ENCODE peak calls at places on chromosomes 7 and 10, in eight cellular contexts. One of them, this sample, is unnamed.

GRCh38 chr10:100972904-100973535 is 3.7 kb downstream of the SEMA4G start:
- DNase-seq in psoas muscle: no peak
- DNase-seq in MM.1S: no peak
- DNase-seq in brain microvascular endothelial cell: no peak
- DNase-seq in A549: no peak
- DNase-seq in heart right ventricle: no peak
- DNase-seq in hepatocyte: no peak
- DNase-seq in endothelial cell: no peak
- DNase-seq in this sample: no peak

GRCh38 chr10:120927352-120927751 is 76.2 kb downstream of the WDR11 start:
- DNase-seq in MM.1S: no peak
- DNase-seq in psoas muscle: no peak
- DNase-seq in hepatocyte: no peak
- DNase-seq in brain microvascular endothelial cell: no peak
- DNase-seq in endothelial cell: no peak
- DNase-seq in heart right ventricle: no peak
- DNase-seq in A549: no peak
- DNase-seq in this sample: no peak

GRCh38 chr7:87312215-87312865 is 33.1 kb upstream of the CROT start:
- DNase-seq in MM.1S: peak; percentile 67
- DNase-seq in A549: peak; percentile 52
- DNase-seq in endothelial cell: peak; percentile 68
- DNase-seq in psoas muscle: peak; percentile 39
- DNase-seq in brain microvascular endothelial cell: peak; percentile 46
- DNase-seq in hepatocyte: peak; percentile 77
- DNase-seq in heart right ventricle: peak; percentile 41
- DNase-seq in this sample: peak; percentile 51

GRCh38 chr7:42720871-42721835 is 190.7 kb downstream of the C7orf25 start:
- DNase-seq in psoas muscle: no peak
- DNase-seq in brain microvascular endothelial cell: no peak
- DNase-seq in hepatocyte: no peak
- DNase-seq in A549: no peak
- DNase-seq in MM.1S: no peak
- DNase-seq in heart right ventricle: no peak
- DNase-seq in endothelial cell: peak; percentile 7
- DNase-seq in this sample: no peak

GRCh38 chr7:35781200-35781701 is 19.6 kb upstream of the SEPTIN7 start:
- DNase-seq in MM.1S: no peak
- DNase-seq in endothelial cell: no peak
- DNase-seq in A549: no peak
- DNase-seq in psoas muscle: no peak
- DNase-seq in heart right ventricle: no peak
- DNase-seq in brain microvascular endothelial cell: no peak
- DNase-seq in hepatocyte: no peak
- DNase-seq in this sample: no peak

GRCh38 chr10:11798862-11799735 is 24.1 kb upstream of the PROSER2 start:
- DNase-seq in hepatocyte: no peak
- DNase-seq in MM.1S: no peak
- DNase-seq in endothelial cell: no peak
- DNase-seq in brain microvascular endothelial cell: no peak
- DNase-seq in A549: no peak
- DNase-seq in psoas muscle: no peak
- DNase-seq in heart right ventricle: no peak
- DNase-seq in this sample: no peak

GRCh38 chr7:6624246-6624611 is 8.8 kb downstream of the ZNF853 start:
- DNase-seq in psoas muscle: no peak
- DNase-seq in A549: no peak
- DNase-seq in endothelial cell: no peak
- DNase-seq in brain microvascular endothelial cell: no peak
- DNase-seq in MM.1S: no peak
- DNase-seq in heart right ventricle: no peak
- DNase-seq in hepatocyte: no peak
- DNase-seq in this sample: no peak

GRCh38 chr7:123367508-123368122 is 166.8 kb downstream of the IQUB start:
- DNase-seq in A549: peak; percentile 15
- DNase-seq in MM.1S: peak; percentile 77
- DNase-seq in psoas muscle: no peak
- DNase-seq in hepatocyte: peak; percentile 69
- DNase-seq in endothelial cell: peak; percentile 40
- DNase-seq in heart right ventricle: no peak
- DNase-seq in brain microvascular endothelial cell: peak; percentile 20
- DNase-seq in this sample: peak; percentile 58

GRCh38 chr10:112959207-112959838 is 9.3 kb downstream of the TCF7L2 start:
- DNase-seq in hepatocyte: peak; percentile 28
- DNase-seq in A549: no peak
- DNase-seq in psoas muscle: no peak
- DNase-seq in heart right ventricle: no peak
- DNase-seq in endothelial cell: no peak
- DNase-seq in brain microvascular endothelial cell: no peak
- DNase-seq in MM.1S: no peak
- DNase-seq in this sample: no peak

GRCh38 chr10:102326031-102326430 is 69.5 kb upstream of the NFKB2 start:
- DNase-seq in psoas muscle: no peak
- DNase-seq in endothelial cell: no peak
- DNase-seq in A549: no peak
- DNase-seq in MM.1S: no peak
- DNase-seq in heart right ventricle: no peak
- DNase-seq in hepatocyte: no peak
- DNase-seq in brain microvascular endothelial cell: no peak
- DNase-seq in this sample: no peak

GRCh38 chr10:71468363-71469094 is 71.8 kb downstream of the CDH23 start:
- DNase-seq in endothelial cell: no peak
- DNase-seq in heart right ventricle: no peak
- DNase-seq in MM.1S: no peak
- DNase-seq in psoas muscle: no peak
- DNase-seq in A549: no peak
- DNase-seq in brain microvascular endothelial cell: no peak
- DNase-seq in hepatocyte: no peak
- DNase-seq in this sample: no peak

GRCh38 chr10:131114846-131115245 is 196.7 kb downstream of the TCERG1L start:
- DNase-seq in psoas muscle: no peak
- DNase-seq in endothelial cell: no peak
- DNase-seq in heart right ventricle: no peak
- DNase-seq in A549: no peak
- DNase-seq in hepatocyte: no peak
- DNase-seq in MM.1S: no peak
- DNase-seq in brain microvascular endothelial cell: no peak
- DNase-seq in this sample: no peak

GRCh38 chr7:40527723-40528122 is 392.9 kb downstream of the SUGCT start:
- DNase-seq in A549: no peak
- DNase-seq in hepatocyte: no peak
- DNase-seq in endothelial cell: no peak
- DNase-seq in heart right ventricle: no peak
- DNase-seq in MM.1S: no peak
- DNase-seq in psoas muscle: no peak
- DNase-seq in brain microvascular endothelial cell: no peak
- DNase-seq in this sample: no peak
- TF ChIP-seq CTCF in A549: no peak
- TF ChIP-seq CTCF in hepatocyte: no peak
- TF ChIP-seq CTCF in endothelial cell: no peak
- TF ChIP-seq CTCF in heart right ventricle: no peak
- TF ChIP-seq CTCF in MM.1S: no peak
- TF ChIP-seq CTCF in psoas muscle: no peak
- TF ChIP-seq CTCF in brain microvascular endothelial cell: no peak
- TF ChIP-seq CTCF in this sample: no peak

DNA sequence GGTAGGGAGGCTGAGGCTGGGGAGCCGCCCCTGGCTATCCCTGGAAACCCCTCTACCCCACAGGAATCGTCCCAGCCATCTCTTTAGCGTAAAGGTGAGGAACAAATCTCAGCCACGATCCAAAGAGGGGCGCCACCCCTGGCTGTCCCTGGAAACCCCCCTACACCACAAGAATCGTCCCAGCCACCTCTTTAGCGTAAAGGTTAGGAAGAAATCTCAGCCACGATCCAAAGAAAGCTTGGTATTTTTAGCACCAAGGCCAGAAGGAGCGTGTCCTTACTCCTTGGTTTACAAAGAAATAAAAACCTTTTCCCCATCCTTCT is 757 bp upstream of the TSPAN14 start:
- DNase-seq in brain microvascular endothelial cell: no peak
- DNase-seq in endothelial cell: no peak
- DNase-seq in heart right ventricle: no peak
- DNase-seq in psoas muscle: no peak
- DNase-seq in A549: no peak
- DNase-seq in MM.1S: no peak
- DNase-seq in hepatocyte: no peak
- DNase-seq in this sample: no peak
- TF ChIP-seq CTCF in brain microvascular endothelial cell: no peak
- TF ChIP-seq CTCF in endothelial cell: no peak
- TF ChIP-seq CTCF in heart right ventricle: no peak
- TF ChIP-seq CTCF in psoas muscle: no peak
- TF ChIP-seq CTCF in A549: peak; percentile 11
- TF ChIP-seq CTCF in MM.1S: no peak
- TF ChIP-seq CTCF in hepatocyte: no peak
- TF ChIP-seq CTCF in this sample: no peak

GRCh38 chr10:31399171-31399570 is 80.2 kb downstream of the ZEB1 start:
- DNase-seq in heart right ventricle: no peak
- DNase-seq in brain microvascular endothelial cell: no peak
- DNase-seq in A549: no peak
- DNase-seq in MM.1S: no peak
- DNase-seq in endothelial cell: no peak
- DNase-seq in psoas muscle: no peak
- DNase-seq in hepatocyte: no peak
- DNase-seq in this sample: no peak

GRCh38 chr10:31404640-31405039 is 85.6 kb downstream of the ZEB1 start:
- DNase-seq in heart right ventricle: peak; percentile 34
- DNase-seq in endothelial cell: no peak
- DNase-seq in brain microvascular endothelial cell: peak; percentile 20
- DNase-seq in MM.1S: no peak
- DNase-seq in psoas muscle: no peak
- DNase-seq in hepatocyte: no peak
- DNase-seq in A549: no peak
- DNase-seq in this sample: no peak

GRCh38 chr10:31397852-31398251 is 78.8 kb downstream of the ZEB1 start:
- DNase-seq in endothelial cell: no peak
- DNase-seq in heart right ventricle: no peak
- DNase-seq in hepatocyte: no peak
- DNase-seq in MM.1S: peak; percentile 69
- DNase-seq in brain microvascular endothelial cell: no peak
- DNase-seq in psoas muscle: no peak
- DNase-seq in A549: no peak
- DNase-seq in this sample: no peak

GRCh38 chr10:31399631-31400030 is 80.6 kb downstream of the ZEB1 start:
- DNase-seq in psoas muscle: peak; percentile 20
- DNase-seq in MM.1S: no peak
- DNase-seq in endothelial cell: no peak
- DNase-seq in heart right ventricle: peak; percentile 51
- DNase-seq in brain microvascular endothelial cell: no peak
- DNase-seq in A549: no peak
- DNase-seq in hepatocyte: no peak
- DNase-seq in this sample: no peak

DNA sequence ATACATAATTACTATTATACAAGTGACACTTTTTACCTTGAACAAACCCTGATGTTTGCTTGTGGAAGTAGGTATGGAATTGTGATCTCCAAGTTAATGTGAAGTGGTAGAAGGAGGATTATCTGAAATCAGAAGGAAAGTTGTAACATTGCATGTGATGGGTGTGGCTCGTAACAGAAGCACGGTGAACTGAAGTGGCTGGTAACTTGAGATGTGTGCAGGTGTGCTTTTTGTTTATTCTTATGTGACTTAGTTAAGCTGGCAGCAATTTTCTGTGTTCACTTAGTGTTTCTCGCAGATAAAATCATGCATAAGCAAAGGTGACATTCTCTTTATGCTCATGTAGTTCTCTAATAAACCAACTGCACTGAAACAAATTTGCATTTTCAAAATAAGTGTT is 82.3 kb downstream of the ZEB1 start:
- DNase-seq in brain microvascular endothelial cell: no peak
- DNase-seq in hepatocyte: no peak
- DNase-seq in MM.1S: no peak
- DNase-seq in endothelial cell: no peak
- DNase-seq in psoas muscle: no peak
- DNase-seq in A549: no peak
- DNase-seq in heart right ventricle: no peak
- DNase-seq in this sample: no peak
- TF ChIP-seq CTCF in brain microvascular endothelial cell: no peak
- TF ChIP-seq CTCF in hepatocyte: no peak
- TF ChIP-seq CTCF in MM.1S: no peak
- TF ChIP-seq CTCF in endothelial cell: no peak
- TF ChIP-seq CTCF in psoas muscle: no peak
- TF ChIP-seq CTCF in A549: no peak
- TF ChIP-seq CTCF in heart right ventricle: no peak
- TF ChIP-seq CTCF in this sample: no peak

GRCh38 chr7:2403718-2404648 is 572 bp downstream of the CHST12 start:
- DNase-seq in brain microvascular endothelial cell: peak; percentile 9
- DNase-seq in MM.1S: peak; percentile 41
- DNase-seq in hepatocyte: peak; percentile 70
- DNase-seq in psoas muscle: peak; percentile 35
- DNase-seq in heart right ventricle: no peak
- DNase-seq in endothelial cell: peak; percentile 51
- DNase-seq in A549: peak; percentile 76
- DNase-seq in this sample: no peak
- TF ChIP-seq CTCF in brain microvascular endothelial cell: peak; percentile 49
- TF ChIP-seq CTCF in MM.1S: no peak
- TF ChIP-seq CTCF in hepatocyte: no peak
- TF ChIP-seq CTCF in psoas muscle: no peak
- TF ChIP-seq CTCF in heart right ventricle: peak; percentile 36
- TF ChIP-seq CTCF in endothelial cell: no peak
- TF ChIP-seq CTCF in A549: no peak
- TF ChIP-seq CTCF in this sample: no peak

DNA sequence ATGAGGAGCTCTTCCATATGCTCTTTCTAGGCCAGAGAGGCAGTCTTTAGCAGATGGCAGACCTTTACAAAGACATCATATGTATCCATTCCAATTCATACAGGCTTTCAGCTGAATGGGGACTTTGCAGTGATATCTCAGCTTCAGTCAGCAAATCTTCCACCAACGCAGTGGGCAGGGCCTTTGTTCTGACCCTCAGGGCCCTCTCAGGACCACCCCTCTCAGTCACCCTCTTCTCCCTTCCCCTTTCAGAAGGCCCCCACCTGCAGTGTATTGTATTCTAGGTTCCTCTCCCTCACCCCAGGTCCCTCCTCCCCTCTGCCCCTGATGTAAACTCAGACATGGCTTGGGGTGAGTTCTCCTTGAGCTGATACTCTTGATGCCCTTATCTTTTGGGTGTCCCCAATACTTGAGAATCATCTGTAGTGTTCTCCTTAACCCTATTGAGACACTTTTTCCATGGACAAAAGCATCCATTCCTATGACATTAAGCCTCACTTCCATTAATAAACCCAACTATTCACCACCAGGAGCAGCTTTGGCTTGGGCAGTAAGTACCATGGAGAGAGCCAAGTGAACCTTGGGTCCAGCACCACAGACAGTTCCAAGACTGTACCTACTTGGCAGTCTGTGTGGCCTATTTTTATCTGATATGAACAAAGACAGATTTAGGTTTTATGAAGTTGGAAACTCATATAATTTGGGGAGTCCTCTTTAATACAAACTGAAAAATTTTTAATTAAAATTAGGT is 62.7 kb downstream of the ADCYAP1R1 start:
- DNase-seq in brain microvascular endothelial cell: peak; percentile 54
- DNase-seq in endothelial cell: peak; percentile 68
- DNase-seq in psoas muscle: no peak
- DNase-seq in hepatocyte: peak; percentile 68
- DNase-seq in A549: no peak
- DNase-seq in heart right ventricle: no peak
- DNase-seq in MM.1S: peak; percentile 50
- DNase-seq in this sample: no peak
- TF ChIP-seq CTCF in brain microvascular endothelial cell: no peak
- TF ChIP-seq CTCF in endothelial cell: no peak
- TF ChIP-seq CTCF in psoas muscle: no peak
- TF ChIP-seq CTCF in hepatocyte: no peak
- TF ChIP-seq CTCF in A549: no peak
- TF ChIP-seq CTCF in heart right ventricle: no peak
- TF ChIP-seq CTCF in MM.1S: no peak
- TF ChIP-seq CTCF in this sample: no peak

This sample was measured in GM13976.